ENCODE peak calls at places on chromosome 1, in five cellular contexts. V is tibial nerve; A is Caki2; C is Calu3; G is stimulated activated CD8-positive, alpha-beta memory T cell treated with anti-CD3 and anti-CD28 coated beads, Interleukin-7, amount 100 ng/mL, for 48 hours. H is an unnamed sample.

GRCh38 chr1:240515505-240515904 is 96.5 kb downstream of the GREM2 start:
- DNase-seq in V (no peak), A (peak; percentile 35), C (no peak), G (no peak), H (no peak)

GRCh38 chr1:222582099-222582774 is 7.5 kb downstream of the TAF1A start:
- DNase-seq in V (no peak), A (peak; percentile 40), C (no peak), G (no peak), H (peak; percentile 13)

GRCh38 chr1:2054560-2054959 is 4.3 kb downstream of the PRKCZ start:
- DNase-seq in V (no peak), A (no peak), C (no peak), G (no peak), H (no peak)

GRCh38 chr1:25061596-25061995 is 131.5 kb upstream of the RUNX3 start:
- DNase-seq in V (no peak), A (no peak), C (no peak), G (no peak), H (no peak)

GRCh38 chr1:17091252-17091651 is 28.0 kb downstream of the PADI2 start:
- DNase-seq in V (no peak), A (no peak), C (no peak), G (no peak), H (peak; percentile 33)

GRCh38 chr1:96596226-96596625 is 125.4 kb upstream of the PTBP2 start:
- DNase-seq in V (no peak), A (peak; percentile 2), C (peak; percentile 58), G (no peak), H (peak; percentile 34)

GRCh38 chr1:235407419-235407818 is 40.2 kb downstream of the TBCE start:
- DNase-seq in V (no peak), A (no peak), C (no peak), G (no peak), H (no peak)

GRCh38 chr1:221437924-221438323 is 304.0 kb downstream of the DUSP10 start:
- DNase-seq in V (no peak), A (no peak), C (no peak), G (no peak), H (no peak)